ENCODE peak calls at places on chromosomes 16 and 17, in four cellular contexts. S, Z, K and A are unnamed samples.

GRCh38 chr16:67128887-67129286 is 19.1 kb downstream of the PHAF1 start:
- DNase-seq in Z (no peak), S (no peak), K (no peak), A (no peak)

GRCh38 chr16:82754716-82755513 is 128.1 kb downstream of the CDH13 start:
- DNase-seq in K (no peak), Z (no peak), S (no peak), A (no peak)

GRCh38 chr17:10756604-10757003 is 26.8 kb upstream of the TMEM220 start:
- DNase-seq in Z (no peak), K (no peak), S (peak; percentile 61), A (no peak)

GRCh38 chr17:50304781-50305404 is 30.6 kb downstream of the TMEM92 start:
- DNase-seq in K (no peak), Z (no peak), S (peak; percentile 64), A (no peak)

GRCh38 chr17:7250655-7251329 is 742 bp downstream of the CTDNEP1 start:
- DNase-seq in S (no peak), K (no peak), Z (no peak), A (no peak)

GRCh38 chr17:31416503-31416923 is 25.0 kb downstream of the RAB11FIP4 start:
- DNase-seq in Z (no peak), S (no peak), K (no peak), A (no peak)

GRCh38 chr16:58046054-58046881 is 20.7 kb downstream of the MMP15 start:
- DNase-seq in S (no peak), Z (no peak), K (no peak), A (no peak)

GRCh38 chr17:9982159-9982558 is 77.1 kb upstream of the RCVRN start:
- DNase-seq in Z (no peak), K (no peak), S (no peak), A (no peak)

GRCh38 chr16:67235816-67236547 is 9.1 kb downstream of the TMEM208 start:
- DNase-seq in S (no peak), K (no peak), Z (no peak), A (no peak)

GRCh38 chr17:72942594-72942993 is 149.9 kb downstream of the SLC39A11 start:
- DNase-seq in K (no peak), Z (no peak), S (no peak), A (no peak)

GRCh38 chr16:81730090-81731051 is 48.7 kb upstream of the PLCG2 start:
- DNase-seq in Z (no peak), S (peak; percentile 89), K (peak; percentile 94), A (peak; percentile 90)

GRCh38 chr17:72518810-72519597 is 398.2 kb downstream of the SOX9 start:
- DNase-seq in S (peak; percentile 76), Z (no peak), K (no peak), A (no peak)

GRCh38 chr17:80175411-80175810 is 5.6 kb downstream of the CARD14 start:
- DNase-seq in Z (no peak), K (no peak), S (peak; percentile 35), A (no peak)

GRCh38 chr16:27745348-27745747 is 195.4 kb downstream of the KATNIP start:
- DNase-seq in K (no peak), S (no peak), Z (no peak), A (no peak)

GRCh38 chr17:15298176-15298575 is 33.0 kb upstream of the PMP22 start:
- DNase-seq in S (no peak), Z (no peak), K (no peak), A (no peak)

GRCh38 chr17:71500761-71501555 is 619.9 kb upstream of the SOX9 start:
- DNase-seq in S (no peak), K (no peak), Z (no peak), A (no peak)

GRCh38 chr17:80023261-80024205 is 12.1 kb downstream of the TBC1D16 start:
- DNase-seq in Z (no peak), K (no peak), S (no peak), A (no peak)

GRCh38 chr16:8928467-8928957 is 35.2 kb downstream of the USP7 start:
- DNase-seq in K (peak; percentile 39), Z (no peak), S (no peak), A (no peak)

GRCh38 chr17:50352693-50353599 is 7.0 kb downstream of the XYLT2 start:
- DNase-seq in S (no peak), K (no peak), Z (no peak), A (no peak)

GRCh38 chr17:57634713-57635465 is 110.2 kb downstream of the CCDC182 start:
- DNase-seq in S (no peak), Z (no peak), K (no peak), A (no peak)

GRCh38 chr17:29617125-29617480 is 5.6 kb downstream of the CORO6 start:
- DNase-seq in S (peak; percentile 83), Z (peak; percentile 44), K (no peak), A (peak; percentile 93)

GRCh38 chr16:3474136-3474779 is 21.0 kb downstream of the C16orf90 start:
- DNase-seq in Z (no peak), S (peak; percentile 33), K (no peak), A (no peak)

GRCh38 chr16:67534420-67534819 is 5.8 kb downstream of the RIPOR1 start:
- DNase-seq in Z (no peak), S (no peak), K (no peak), A (no peak)

GRCh38 chr16:70780546-70780945 is 20.4 kb downstream of the VAC14 start:
- DNase-seq in Z (no peak), S (no peak), K (no peak), A (no peak)

GRCh38 chr16:64339052-64339770 is 782.7 kb downstream of the CDH11 start:
- DNase-seq in Z (no peak), K (no peak), S (no peak), A (no peak)

GRCh38 chr17:80905586-80906230 is 85.9 kb upstream of the CHMP6 start:
- DNase-seq in Z (no peak), K (no peak), S (no peak), A (no peak)

GRCh38 chr17:40432864-40433528 is 10.3 kb upstream of the IGFBP4 start:
- DNase-seq in S (peak; percentile 22), Z (no peak), K (no peak), A (no peak)

GRCh38 chr17:42849451-42850157 is 1.4 kb upstream of the AOC3 start:
- DNase-seq in K (no peak), Z (no peak), S (no peak), A (peak; percentile 58)

GRCh38 chr17:62981933-62982332 is 15.9 kb downstream of the TANC2 start:
- DNase-seq in Z (no peak), K (no peak), S (no peak), A (no peak)

GRCh38 chr17:78356163-78356713 is 3.6 kb downstream of the SOCS3 start:
- DNase-seq in K (peak; percentile 64), S (peak; percentile 54), Z (no peak), A (peak; percentile 93)
- TF ChIP-seq POLR2A in K (no peak), S (no peak), Z (no peak), A (no peak)

DNA sequence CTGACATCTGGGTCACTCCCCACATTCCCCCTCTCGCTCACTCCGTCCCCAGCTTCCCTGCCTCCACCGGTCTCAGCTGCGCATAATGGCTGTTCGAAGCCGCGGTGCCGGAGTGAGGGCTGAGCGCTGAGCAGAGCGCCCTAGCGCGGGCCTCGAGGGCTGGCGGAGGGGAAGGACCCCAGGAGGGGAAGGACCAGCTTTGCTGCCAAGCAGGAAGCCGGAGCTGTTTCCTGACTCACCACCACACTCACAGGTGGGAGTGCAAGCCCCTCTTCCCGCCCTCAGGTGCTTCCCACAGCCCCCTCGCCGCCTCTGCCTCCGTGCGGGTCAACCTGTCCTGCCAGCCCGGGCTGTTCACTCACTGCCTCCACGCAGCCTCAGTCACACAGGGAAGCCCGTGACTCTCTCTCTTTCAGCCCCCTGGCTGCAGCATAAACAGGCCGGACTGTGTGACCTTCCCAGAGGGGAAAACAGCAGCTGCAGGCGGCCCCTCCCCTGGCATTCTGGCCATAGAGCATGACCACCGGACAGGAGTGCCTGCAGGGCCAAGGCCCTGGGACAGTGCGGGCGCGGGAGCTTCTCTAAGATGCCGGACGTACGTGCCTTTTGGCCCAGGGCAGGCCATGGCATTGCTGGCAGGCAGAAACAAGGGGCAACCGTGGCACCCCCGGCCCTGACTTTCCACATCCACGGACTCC is 23.7 kb downstream of the SLC43A2 start:
- DNase-seq in Z (no peak), S (peak; percentile 33), K (peak; percentile 48), A (no peak)
- TF ChIP-seq POLR2A in Z (no peak), S (no peak), K (no peak), A (no peak)

GRCh38 chr17:78747479-78747878 is 34.6 kb downstream of the CYTH1 start:
- DNase-seq in Z (no peak), S (no peak), K (no peak), A (no peak)
- TF ChIP-seq POLR2A in Z (no peak), S (no peak), K (no peak), A (no peak)

DNA sequence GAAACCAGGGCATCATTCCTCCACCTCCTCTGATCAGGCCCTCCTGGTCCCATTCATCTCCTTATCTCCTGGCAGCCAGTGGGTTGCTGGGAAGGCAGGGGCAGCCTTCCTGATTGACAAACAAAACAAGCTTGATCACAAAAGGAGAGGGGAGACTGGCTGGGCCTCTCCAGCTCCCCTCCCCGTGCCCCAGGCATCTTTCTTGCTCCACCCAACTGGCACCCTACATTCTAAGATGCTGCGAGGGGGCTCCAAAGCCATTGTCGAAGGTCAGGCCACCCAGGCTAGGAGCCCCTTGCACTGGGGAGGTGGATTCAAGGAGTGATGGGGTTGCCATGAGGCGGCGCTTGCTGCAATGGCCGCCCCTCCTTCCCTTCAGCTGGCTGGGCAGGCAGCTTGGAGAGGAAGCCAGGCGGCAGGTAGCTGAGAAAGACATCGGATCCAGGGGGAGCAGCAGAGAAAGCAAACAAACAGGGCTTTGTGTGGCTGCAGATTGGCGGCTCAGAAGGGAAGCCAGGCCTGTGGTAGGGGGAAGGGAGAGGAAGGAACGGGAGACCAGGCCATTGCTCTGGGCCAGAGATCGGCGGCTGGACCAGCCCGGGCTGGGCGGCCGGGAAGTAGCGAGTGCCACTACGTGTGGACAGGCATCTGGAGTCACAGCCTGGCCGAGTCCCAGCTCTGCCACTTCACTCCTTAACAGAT is 12.1 kb downstream of the RAI1 start:
- DNase-seq in Z (no peak), K (peak; percentile 52), S (peak; percentile 90), A (no peak)
- TF ChIP-seq POLR2A in Z (no peak), K (no peak), S (no peak), A (no peak)

DNA sequence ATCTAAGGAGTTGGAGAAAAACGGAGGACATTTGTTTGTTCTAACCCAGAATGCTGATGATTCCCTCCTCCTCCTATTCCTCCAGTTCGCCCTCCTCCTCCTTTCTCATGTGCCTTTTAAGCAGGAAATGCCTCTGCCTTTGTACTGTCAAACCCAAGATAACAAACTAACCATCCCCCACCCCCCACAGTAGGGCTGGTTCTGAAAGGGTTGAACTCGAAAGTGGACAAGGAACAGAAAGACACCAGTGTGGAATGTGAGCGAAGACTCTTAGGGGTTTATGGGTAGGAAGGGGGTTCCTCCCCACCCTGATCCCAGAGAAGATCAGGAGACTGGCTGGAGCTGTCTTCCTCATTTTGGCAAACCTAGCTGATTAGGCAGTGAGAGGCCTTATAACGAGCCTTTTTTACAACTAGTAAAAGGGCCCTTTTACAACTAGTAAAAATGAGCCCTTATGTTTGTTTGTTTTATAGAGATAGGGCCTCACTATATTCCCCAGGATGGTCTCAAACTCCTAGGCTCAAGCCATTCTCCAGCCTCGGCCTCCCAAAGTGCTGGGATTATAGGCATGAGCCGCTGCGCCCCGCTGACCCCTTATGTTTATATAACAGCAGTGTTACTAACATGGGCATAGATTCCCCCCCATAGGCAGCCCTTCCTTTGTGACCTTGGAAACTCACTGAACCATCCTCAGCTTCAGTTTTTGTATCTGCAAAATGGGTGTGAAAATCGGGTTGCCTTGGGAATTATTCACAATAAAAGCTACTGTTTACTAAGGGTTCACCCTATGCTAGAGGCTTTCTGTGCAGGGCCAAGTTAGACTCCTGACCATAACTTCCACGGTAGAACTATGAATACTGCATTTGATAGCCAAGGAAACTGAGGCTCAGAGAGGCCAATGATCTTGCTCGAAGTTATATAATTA is 1.1 kb downstream of the CHD9 start:
- DNase-seq in K (peak; percentile 32), Z (no peak), S (no peak), A (peak; percentile 67)
- TF ChIP-seq POLR2A in K (no peak), Z (no peak), S (no peak), A (no peak)